ENCODE peak calls at places on chromosome 1, in four cellular contexts. L, C, Y and I are unnamed samples.

GRCh38 chr1:97017895-97018294 is 296.3 kb downstream of the PTBP2 start:
- DNase-seq in Y (no peak), L (no peak), C (no peak), I (no peak)

GRCh38 chr1:56513095-56513494 is 66.3 kb downstream of the PLPP3 start:
- DNase-seq in Y (no peak), L (no peak), C (no peak), I (no peak)

GRCh38 chr1:98661544-98662353 is at the start of gene SNX7:
- DNase-seq in L (peak; percentile 93), C (peak; percentile 89), Y (peak; percentile 93), I (peak; percentile 27)

GRCh38 chr1:169722784-169723183 is 11.1 kb downstream of the SELE start:
- DNase-seq in L (no peak), Y (no peak), C (no peak), I (no peak)

GRCh38 chr1:119047040-119047438 is 58.9 kb upstream of the TBX15 start:
- DNase-seq in C (no peak), L (no peak), Y (no peak), I (no peak)

GRCh38 chr1:21626921-21627339 is 42.2 kb downstream of the RAP1GAP start:
- DNase-seq in Y (no peak), C (no peak), L (no peak), I (no peak)

GRCh38 chr1:205396972-205397616 is 24.8 kb downstream of the LEMD1 start:
- DNase-seq in Y (peak; percentile 53), L (no peak), C (peak; percentile 19), I (no peak)

GRCh38 chr1:92310185-92310597 is 11.3 kb downstream of the RPAP2 start:
- DNase-seq in Y (peak; percentile 47), C (no peak), L (no peak), I (peak; percentile 9)

GRCh38 chr1:219385786-219386427 is 212.2 kb downstream of the LYPLAL1 start:
- DNase-seq in C (no peak), L (no peak), Y (peak; percentile 70), I (peak; percentile 24)

GRCh38 chr1:36285450-36286101 is 20.6 kb upstream of the SH3D21 start:
- DNase-seq in Y (peak; percentile 94), L (no peak), C (peak; percentile 61), I (peak; percentile 88)

GRCh38 chr1:50930965-50931737 is 28.9 kb downstream of the FAF1 start:
- DNase-seq in Y (peak; percentile 4), L (no peak), C (no peak), I (no peak)

GRCh38 chr1:19458815-19459417 is 26.4 kb downstream of the CAPZB start:
- DNase-seq in C (peak; percentile 72), L (no peak), Y (no peak), I (no peak)

GRCh38 chr1:86207323-86207722 is 50.8 kb upstream of the COL24A1 start:
- DNase-seq in L (no peak), C (no peak), Y (peak; percentile 86), I (peak; percentile 77)

GRCh38 chr1:79662596-79662995 is 656.1 kb upstream of the ADGRL4 start:
- DNase-seq in Y (peak; percentile 35), L (no peak), C (no peak), I (no peak)

GRCh38 chr1:79852004-79852403 is 845.5 kb upstream of the ADGRL4 start:
- DNase-seq in Y (no peak), L (no peak), C (no peak), I (no peak)

GRCh38 chr1:2836333-2836970 is 35.0 kb upstream of the TTC34 start:
- DNase-seq in C (no peak), L (no peak), Y (no peak), I (no peak)

GRCh38 chr1:79373481-79374132 is 367.1 kb upstream of the ADGRL4 start:
- DNase-seq in L (peak; percentile 54), C (no peak), Y (peak; percentile 53), I (peak; percentile 59)

GRCh38 chr1:13832536-13832935 is 132.5 kb downstream of the PRDM2 start:
- DNase-seq in C (peak; percentile 59), Y (no peak), L (no peak), I (no peak)

GRCh38 chr1:23792151-23792945 is 1.4 kb downstream of the LYPLA2 start:
- DNase-seq in Y (peak; percentile 29), C (no peak), L (peak; percentile 67), I (no peak)

GRCh38 chr1:45518910-45519309 is 2.8 kb downstream of the PRDX1 start:
- DNase-seq in L (no peak), Y (no peak), C (peak; percentile 30), I (no peak)
- TF ChIP-seq CTCF in L (no peak), Y (no peak), C (no peak), I (no peak)

DNA sequence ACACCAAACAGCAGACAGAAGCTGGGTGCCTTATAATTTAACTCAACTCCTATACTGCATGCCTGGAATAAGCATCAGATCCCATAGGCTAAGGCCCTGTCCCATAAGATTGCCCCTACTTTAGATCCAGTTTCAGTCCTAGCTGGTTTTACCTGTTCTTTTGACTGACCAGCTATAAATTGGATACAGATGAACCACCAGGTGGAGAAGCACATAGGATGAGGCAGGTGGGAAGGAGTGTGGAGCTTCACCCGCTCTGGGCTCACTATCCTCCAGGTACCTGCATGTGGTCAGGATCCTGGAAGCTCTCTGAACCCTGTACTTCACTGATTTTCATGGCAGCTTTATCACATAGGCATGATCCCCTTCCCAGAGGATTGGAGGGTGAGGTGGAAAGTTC is 51.3 kb downstream of the MAST2 start:
- DNase-seq in C (no peak), L (no peak), Y (no peak), I (no peak)
- TF ChIP-seq CTCF in C (no peak), L (no peak), Y (no peak), I (no peak)

DNA sequence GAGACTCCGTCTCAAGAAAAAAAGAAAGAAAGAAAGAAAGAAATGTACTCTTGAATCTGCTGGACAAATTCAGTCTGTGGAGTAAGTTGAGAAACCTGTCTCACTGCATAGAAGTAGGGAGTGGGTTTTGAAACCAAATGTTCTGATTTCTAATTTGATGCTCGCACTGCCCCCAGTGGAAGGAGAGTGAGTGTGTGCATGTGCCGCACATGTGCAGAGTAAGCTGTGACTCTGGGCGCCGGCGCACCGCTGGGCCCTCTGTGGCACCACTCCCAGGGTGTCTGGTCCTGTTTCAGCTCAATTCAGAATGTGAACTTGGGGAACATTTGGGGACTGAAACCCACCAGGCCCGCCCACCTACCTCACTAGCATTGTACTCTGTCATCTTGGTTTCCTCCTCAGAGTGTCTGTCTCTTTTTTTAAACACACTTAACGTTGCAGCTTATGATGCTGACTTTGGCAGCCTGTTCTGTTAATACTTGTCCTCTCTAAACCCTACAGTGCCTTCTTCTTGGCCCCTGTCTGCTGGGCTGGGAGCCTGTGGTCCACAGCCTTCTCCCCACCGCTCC is 104.6 kb downstream of the CACNA1E start:
- DNase-seq in C (no peak), Y (no peak), L (no peak), I (no peak)
- TF ChIP-seq CTCF in C (no peak), Y (no peak), L (peak; percentile 7), I (no peak)

DNA sequence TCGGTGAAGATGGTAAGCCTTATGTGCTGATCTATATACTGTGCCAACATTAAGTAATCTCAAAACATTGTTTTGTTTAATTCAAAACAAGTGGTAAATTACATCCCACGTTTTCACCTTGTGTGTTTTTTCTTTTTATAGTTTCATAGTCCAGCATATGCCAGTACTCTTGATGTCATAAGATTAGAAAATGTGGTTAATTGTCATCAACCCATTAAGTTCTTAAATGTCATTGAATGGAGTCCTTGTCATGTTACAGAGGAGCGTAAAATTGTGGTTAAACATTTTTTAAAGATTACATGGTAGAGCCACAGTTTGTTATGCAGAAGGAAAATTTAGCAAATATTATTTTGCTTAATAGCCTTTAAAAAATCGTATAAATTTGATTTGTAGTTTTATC is 93.1 kb downstream of the FNBP1L start:
- DNase-seq in C (no peak), L (no peak), Y (no peak), I (no peak)
- TF ChIP-seq CTCF in C (no peak), L (no peak), Y (no peak), I (no peak)